ENCODE peak calls at places on chromosomes 4 and X, in nine cellular contexts. One of them, this sample, is unnamed.

GRCh38 chrX:45324941-45325340 is 124.3 kb upstream of the DIPK2B start:
- DNase-seq in SK-N-SH: no peak
- DNase-seq in neuronal stem cell: no peak
- DNase-seq in H9: no peak
- DNase-seq in HepG2: no peak
- DNase-seq in IMR-90: peak; percentile 52
- DNase-seq in fibroblast of lung: peak; percentile 68
- DNase-seq in GM23248: no peak
- DNase-seq in neural progenitor cell: no peak
- DNase-seq in this sample: no peak

GRCh38 chrX:123267220-123267619 is 83.1 kb downstream of the GRIA3 start:
- DNase-seq in SK-N-SH: no peak
- DNase-seq in neuronal stem cell: no peak
- DNase-seq in H9: no peak
- DNase-seq in HepG2: no peak
- DNase-seq in IMR-90: no peak
- DNase-seq in fibroblast of lung: peak; percentile 88
- DNase-seq in GM23248: peak; percentile 68
- DNase-seq in neural progenitor cell: no peak
- DNase-seq in this sample: no peak

GRCh38 chrX:34063616-34064015 is 68.5 kb downstream of the FAM47A start:
- DNase-seq in SK-N-SH: no peak
- DNase-seq in neuronal stem cell: no peak
- DNase-seq in H9: no peak
- DNase-seq in HepG2: no peak
- DNase-seq in IMR-90: no peak
- DNase-seq in fibroblast of lung: no peak
- DNase-seq in GM23248: no peak
- DNase-seq in neural progenitor cell: no peak
- DNase-seq in this sample: no peak

GRCh38 chr4:111464251-111465045 is 680.8 kb upstream of the FAM241A start:
- DNase-seq in SK-N-SH: no peak
- DNase-seq in neuronal stem cell: no peak
- DNase-seq in H9: no peak
- DNase-seq in HepG2: no peak
- DNase-seq in IMR-90: no peak
- DNase-seq in fibroblast of lung: no peak
- DNase-seq in GM23248: no peak
- DNase-seq in neural progenitor cell: no peak
- DNase-seq in this sample: no peak

GRCh38 chr4:15100994-15101695 is 98.9 kb downstream of the CPEB2 start:
- DNase-seq in SK-N-SH: no peak
- DNase-seq in neuronal stem cell: no peak
- DNase-seq in H9: no peak
- DNase-seq in HepG2: no peak
- DNase-seq in IMR-90: peak; percentile 29
- DNase-seq in fibroblast of lung: peak; percentile 32
- DNase-seq in GM23248: peak; percentile 68
- DNase-seq in neural progenitor cell: no peak
- DNase-seq in this sample: no peak

GRCh38 chr4:57064811-57065711 is 45.1 kb downstream of the IGFBP7 start:
- DNase-seq in SK-N-SH: peak; percentile 50
- DNase-seq in neuronal stem cell: no peak
- DNase-seq in H9: no peak
- DNase-seq in HepG2: no peak
- DNase-seq in IMR-90: peak; percentile 98
- DNase-seq in fibroblast of lung: peak; percentile 99
- DNase-seq in GM23248: peak; percentile 92
- DNase-seq in neural progenitor cell: no peak
- DNase-seq in this sample: no peak

GRCh38 chr4:187108846-187109245 is 385.2 kb upstream of the FAT1 start:
- DNase-seq in SK-N-SH: no peak
- DNase-seq in neuronal stem cell: no peak
- DNase-seq in H9: no peak
- DNase-seq in HepG2: no peak
- DNase-seq in IMR-90: no peak
- DNase-seq in fibroblast of lung: peak; percentile 13
- DNase-seq in GM23248: no peak
- DNase-seq in neural progenitor cell: no peak
- DNase-seq in this sample: no peak

GRCh38 chrX:11792461-11793421 is 34.7 kb downstream of the MSL3 start:
- DNase-seq in SK-N-SH: no peak
- DNase-seq in neuronal stem cell: no peak
- DNase-seq in H9: no peak
- DNase-seq in HepG2: no peak
- DNase-seq in IMR-90: no peak
- DNase-seq in fibroblast of lung: no peak
- DNase-seq in GM23248: no peak
- DNase-seq in neural progenitor cell: no peak
- DNase-seq in this sample: peak; percentile 52

GRCh38 chrX:127726227-127726626 is 326.0 kb downstream of the ACTRT1 start:
- DNase-seq in SK-N-SH: no peak
- DNase-seq in neuronal stem cell: no peak
- DNase-seq in H9: no peak
- DNase-seq in HepG2: no peak
- DNase-seq in IMR-90: no peak
- DNase-seq in fibroblast of lung: no peak
- DNase-seq in GM23248: no peak
- DNase-seq in neural progenitor cell: no peak
- DNase-seq in this sample: no peak

GRCh38 chr4:121034010-121034409 is 38.3 kb downstream of the NDNF start:
- DNase-seq in SK-N-SH: no peak
- DNase-seq in neuronal stem cell: no peak
- DNase-seq in H9: no peak
- DNase-seq in HepG2: no peak
- DNase-seq in IMR-90: no peak
- DNase-seq in fibroblast of lung: peak; percentile 58
- DNase-seq in GM23248: peak; percentile 74
- DNase-seq in neural progenitor cell: no peak
- DNase-seq in this sample: no peak

GRCh38 chr4:4323705-4324534 is 33.9 kb downstream of the ZBTB49 start:
- DNase-seq in SK-N-SH: no peak
- DNase-seq in neuronal stem cell: no peak
- DNase-seq in H9: no peak
- DNase-seq in HepG2: no peak
- DNase-seq in IMR-90: peak; percentile 36
- DNase-seq in fibroblast of lung: peak; percentile 12
- DNase-seq in GM23248: no peak
- DNase-seq in neural progenitor cell: no peak
- DNase-seq in this sample: no peak

GRCh38 chr4:44448548-44449443 is at the start of gene KCTD8:
- DNase-seq in SK-N-SH: peak; percentile 88
- DNase-seq in neuronal stem cell: peak; percentile 93
- DNase-seq in H9: peak; percentile 98
- DNase-seq in HepG2: peak; percentile 71
- DNase-seq in IMR-90: peak; percentile 39
- DNase-seq in fibroblast of lung: peak; percentile 92
- DNase-seq in GM23248: peak; percentile 74
- DNase-seq in neural progenitor cell: peak; percentile 96
- DNase-seq in this sample: peak; percentile 42

GRCh38 chr4:184688447-184688846 is 38.9 kb downstream of the PRIMPOL start:
- DNase-seq in SK-N-SH: no peak
- DNase-seq in neuronal stem cell: no peak
- DNase-seq in H9: peak; percentile 72
- DNase-seq in HepG2: no peak
- DNase-seq in IMR-90: peak; percentile 95
- DNase-seq in fibroblast of lung: peak; percentile 94
- DNase-seq in GM23248: peak; percentile 97
- DNase-seq in neural progenitor cell: no peak
- DNase-seq in this sample: no peak

GRCh38 chr4:138259296-138259695 is 17.1 kb upstream of the SLC7A11 start:
- DNase-seq in SK-N-SH: no peak
- DNase-seq in neuronal stem cell: no peak
- DNase-seq in H9: no peak
- DNase-seq in HepG2: no peak
- DNase-seq in IMR-90: no peak
- DNase-seq in fibroblast of lung: peak; percentile 59
- DNase-seq in GM23248: no peak
- DNase-seq in neural progenitor cell: no peak
- DNase-seq in this sample: no peak

GRCh38 chr4:6788123-6788522 is 5.6 kb downstream of the KIAA0232 start:
- DNase-seq in SK-N-SH: no peak
- DNase-seq in neuronal stem cell: no peak
- DNase-seq in H9: no peak
- DNase-seq in HepG2: no peak
- DNase-seq in IMR-90: no peak
- DNase-seq in fibroblast of lung: no peak
- DNase-seq in GM23248: no peak
- DNase-seq in neural progenitor cell: no peak
- DNase-seq in this sample: no peak
- H3K4me1 ChIP-seq in SK-N-SH: no peaks in the 10 kb centered on the region
- H3K4me1 ChIP-seq in neuronal stem cell: peaks cover 10% of the 10 kb centered on the region
- H3K4me1 ChIP-seq in H9: no peaks in the 10 kb centered on the region
- H3K4me1 ChIP-seq in HepG2: peaks cover 22% of the 10 kb centered on the region
- H3K4me1 ChIP-seq in IMR-90: peaks cover 7% of the 10 kb centered on the region
- H3K4me1 ChIP-seq in fibroblast of lung: no peaks in the 10 kb centered on the region
- H3K4me1 ChIP-seq in GM23248: peaks cover 20% of the 10 kb centered on the region
- H3K4me1 ChIP-seq in neural progenitor cell: peaks cover 16% of the 10 kb centered on the region
- H3K4me1 ChIP-seq in this sample: peaks cover 37% of the 10 kb centered on the region

GRCh38 chr4:175034986-175035705 is 117.0 kb downstream of the ADAM29 start:
- DNase-seq in SK-N-SH: no peak
- DNase-seq in neuronal stem cell: no peak
- DNase-seq in H9: no peak
- DNase-seq in HepG2: no peak
- DNase-seq in IMR-90: no peak
- DNase-seq in fibroblast of lung: peak; percentile 5
- DNase-seq in GM23248: no peak
- DNase-seq in neural progenitor cell: no peak
- DNase-seq in this sample: no peak
- H3K9ac ChIP-seq in SK-N-SH: no peak overlapping the region
- H3K9ac ChIP-seq in neuronal stem cell: no peak overlapping the region
- H3K9ac ChIP-seq in H9: no peak overlapping the region
- H3K9ac ChIP-seq in HepG2: no peak overlapping the region
- H3K9ac ChIP-seq in IMR-90: no peak overlapping the region
- H3K9ac ChIP-seq in fibroblast of lung: no peak overlapping the region
- H3K9ac ChIP-seq in GM23248: no peak overlapping the region
- H3K9ac ChIP-seq in neural progenitor cell: no peak overlapping the region
- H3K9ac ChIP-seq in this sample: no peak overlapping the region

DNA sequence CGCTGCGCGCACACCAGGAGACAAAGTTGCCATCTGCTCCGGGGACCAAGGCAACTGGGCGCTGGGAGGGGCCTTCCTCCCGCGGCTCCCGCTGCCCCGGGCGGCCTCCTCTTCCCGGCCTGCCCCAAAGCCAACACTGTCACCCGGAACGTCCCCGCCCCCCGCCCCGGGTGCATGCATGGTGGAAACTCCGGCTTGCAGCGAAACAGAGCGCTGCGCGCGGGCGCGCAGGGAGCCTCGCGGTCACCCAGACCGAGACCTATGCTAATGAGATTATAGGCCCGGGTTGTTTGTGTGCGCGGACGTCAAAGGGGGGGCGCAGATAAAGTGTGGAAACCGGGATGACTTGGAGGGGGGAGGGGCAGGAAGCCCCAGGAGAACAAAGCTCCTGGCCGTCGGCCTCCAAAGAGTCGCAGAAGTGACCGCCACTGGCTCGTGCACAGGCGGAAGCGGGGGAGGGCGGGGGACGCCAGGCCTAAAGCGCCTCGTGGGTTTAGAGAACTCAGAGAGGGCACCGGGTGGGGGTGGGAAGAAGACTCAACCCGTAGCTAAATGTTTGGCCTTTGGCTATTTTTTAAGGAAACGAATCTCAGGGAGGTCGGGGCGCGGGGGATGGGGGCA is 88.8 kb downstream of the BCOR start:
- DNase-seq in SK-N-SH: peak; percentile 82
- DNase-seq in neuronal stem cell: no peak
- DNase-seq in H9: peak; percentile 75
- DNase-seq in HepG2: no peak
- DNase-seq in IMR-90: no peak
- DNase-seq in fibroblast of lung: peak; percentile 23
- DNase-seq in GM23248: peak; percentile 43
- DNase-seq in neural progenitor cell: peak; percentile 72
- DNase-seq in this sample: no peak
- H2AFZ ChIP-seq in SK-N-SH: peak overlapping the region; percentile 51
- H2AFZ ChIP-seq in neuronal stem cell: peak overlapping the region; percentile 77
- H2AFZ ChIP-seq in H9: no peak overlapping the region
- H2AFZ ChIP-seq in HepG2: no peak overlapping the region
- H2AFZ ChIP-seq in IMR-90: peak overlapping the region; percentile 46
- H2AFZ ChIP-seq in fibroblast of lung: no peak overlapping the region
- H2AFZ ChIP-seq in GM23248: peak overlapping the region; percentile 66
- H2AFZ ChIP-seq in neural progenitor cell: no peak overlapping the region
- H2AFZ ChIP-seq in this sample: no peak overlapping the region

GRCh38 chrX:1484638-1485019 is 31.9 kb upstream of the ASMTL start:
- DNase-seq in SK-N-SH: no peak
- DNase-seq in neuronal stem cell: no peak
- DNase-seq in H9: no peak
- DNase-seq in HepG2: no peak
- DNase-seq in IMR-90: no peak
- DNase-seq in fibroblast of lung: no peak
- DNase-seq in GM23248: no peak
- DNase-seq in neural progenitor cell: no peak
- DNase-seq in this sample: peak; percentile 85

GRCh38 chrX:1480082-1480785 is 27.5 kb upstream of the ASMTL start:
- DNase-seq in SK-N-SH: no peak
- DNase-seq in neuronal stem cell: no peak
- DNase-seq in H9: no peak
- DNase-seq in HepG2: no peak
- DNase-seq in IMR-90: no peak
- DNase-seq in fibroblast of lung: no peak
- DNase-seq in GM23248: no peak
- DNase-seq in neural progenitor cell: no peak
- DNase-seq in this sample: no peak

GRCh38 chrX:1485033-1485432 is 32.3 kb upstream of the ASMTL start:
- DNase-seq in SK-N-SH: no peak
- DNase-seq in neuronal stem cell: no peak
- DNase-seq in H9: no peak
- DNase-seq in HepG2: no peak
- DNase-seq in IMR-90: no peak
- DNase-seq in fibroblast of lung: no peak
- DNase-seq in GM23248: no peak
- DNase-seq in neural progenitor cell: no peak
- DNase-seq in this sample: no peak

GRCh38 chrX:1483843-1484637 is 31.3 kb upstream of the ASMTL start:
- DNase-seq in SK-N-SH: no peak
- DNase-seq in neuronal stem cell: no peak
- DNase-seq in H9: no peak
- DNase-seq in HepG2: peak; percentile 18
- DNase-seq in IMR-90: no peak
- DNase-seq in fibroblast of lung: no peak
- DNase-seq in GM23248: no peak
- DNase-seq in neural progenitor cell: no peak
- DNase-seq in this sample: no peak

GRCh38 chrX:1481636-1482529 is 29.2 kb upstream of the ASMTL start:
- DNase-seq in SK-N-SH: no peak
- DNase-seq in neuronal stem cell: no peak
- DNase-seq in H9: peak; percentile 81
- DNase-seq in HepG2: peak; percentile 95
- DNase-seq in IMR-90: peak; percentile 76
- DNase-seq in fibroblast of lung: peak; percentile 63
- DNase-seq in GM23248: peak; percentile 82
- DNase-seq in neural progenitor cell: peak; percentile 62
- DNase-seq in this sample: peak; percentile 96
- H3K4me1 ChIP-seq in SK-N-SH: no peaks in the 10 kb centered on the region
- H3K4me1 ChIP-seq in neuronal stem cell: no peaks in the 10 kb centered on the region
- H3K4me1 ChIP-seq in H9: peaks cover 2% of the 10 kb centered on the region
- H3K4me1 ChIP-seq in HepG2: peaks cover 30% of the 10 kb centered on the region
- H3K4me1 ChIP-seq in IMR-90: no peaks in the 10 kb centered on the region
- H3K4me1 ChIP-seq in fibroblast of lung: no peaks in the 10 kb centered on the region
- H3K4me1 ChIP-seq in GM23248: no peaks in the 10 kb centered on the region
- H3K4me1 ChIP-seq in neural progenitor cell: no peaks in the 10 kb centered on the region
- H3K4me1 ChIP-seq in this sample: peaks cover 74% of the 10 kb centered on the region

GRCh38 chr4:146915132-146915531 is 30.5 kb downstream of the TTC29 start:
- DNase-seq in SK-N-SH: no peak
- DNase-seq in neuronal stem cell: no peak
- DNase-seq in H9: no peak
- DNase-seq in HepG2: no peak
- DNase-seq in IMR-90: no peak
- DNase-seq in fibroblast of lung: no peak
- DNase-seq in GM23248: no peak
- DNase-seq in neural progenitor cell: no peak
- DNase-seq in this sample: no peak

GRCh38 chr4:146916479-146917076 is 29.1 kb downstream of the TTC29 start:
- DNase-seq in SK-N-SH: peak; percentile 7
- DNase-seq in neuronal stem cell: peak; percentile 20
- DNase-seq in H9: no peak
- DNase-seq in HepG2: peak; percentile 10
- DNase-seq in IMR-90: peak; percentile 47
- DNase-seq in fibroblast of lung: peak; percentile 29
- DNase-seq in GM23248: peak; percentile 62
- DNase-seq in neural progenitor cell: peak; percentile 49
- DNase-seq in this sample: peak; percentile 81
- H3K9ac ChIP-seq in SK-N-SH: no peak overlapping the region
- H3K9ac ChIP-seq in neuronal stem cell: no peak overlapping the region
- H3K9ac ChIP-seq in H9: no peak overlapping the region
- H3K9ac ChIP-seq in HepG2: no peak overlapping the region
- H3K9ac ChIP-seq in IMR-90: no peak overlapping the region
- H3K9ac ChIP-seq in fibroblast of lung: no peak overlapping the region
- H3K9ac ChIP-seq in GM23248: no peak overlapping the region
- H3K9ac ChIP-seq in neural progenitor cell: no peak overlapping the region
- H3K9ac ChIP-seq in this sample: no peak overlapping the region